ENCODE peak calls at places on chromosomes 12 and 14, in six cellular contexts. One of them, this sample, is unnamed.

GRCh38 chr12:49364989-49365388 is 2.3 kb upstream of the SPATS2 start:
- DNase-seq in foreskin fibroblast: peak; percentile 87
- DNase-seq in tibial nerve: no peak
- DNase-seq in CD8-positive, alpha-beta T cell: no peak
- DNase-seq in mammary epithelial cell: peak; percentile 85
- DNase-seq in cardiac muscle cell: peak; percentile 85
- DNase-seq in this sample: no peak

GRCh38 chr12:4843907-4844306 is 65.8 kb upstream of the KCNA1 start:
- DNase-seq in foreskin fibroblast: no peak
- DNase-seq in tibial nerve: no peak
- DNase-seq in CD8-positive, alpha-beta T cell: no peak
- DNase-seq in mammary epithelial cell: no peak
- DNase-seq in cardiac muscle cell: no peak
- DNase-seq in this sample: no peak

GRCh38 chr14:64510825-64511679 is 6.5 kb downstream of the ZBTB1 start:
- DNase-seq in foreskin fibroblast: peak; percentile 85
- DNase-seq in tibial nerve: peak; percentile 67
- DNase-seq in CD8-positive, alpha-beta T cell: peak; percentile 73
- DNase-seq in mammary epithelial cell: peak; percentile 56
- DNase-seq in cardiac muscle cell: peak; percentile 76
- DNase-seq in this sample: no peak

GRCh38 chr12:69008510-69008909 is 75.5 kb upstream of the CPM start:
- DNase-seq in foreskin fibroblast: no peak
- DNase-seq in tibial nerve: no peak
- DNase-seq in CD8-positive, alpha-beta T cell: no peak
- DNase-seq in mammary epithelial cell: peak; percentile 93
- DNase-seq in cardiac muscle cell: peak; percentile 37
- DNase-seq in this sample: no peak

GRCh38 chr14:33375781-33376180 is 437.1 kb downstream of the NPAS3 start:
- DNase-seq in foreskin fibroblast: no peak
- DNase-seq in tibial nerve: no peak
- DNase-seq in CD8-positive, alpha-beta T cell: no peak
- DNase-seq in mammary epithelial cell: no peak
- DNase-seq in cardiac muscle cell: peak; percentile 47
- DNase-seq in this sample: peak; percentile 4

GRCh38 chr14:64654072-64654899 is 49.9 kb upstream of the PLEKHG3 start:
- DNase-seq in foreskin fibroblast: peak; percentile 85
- DNase-seq in tibial nerve: no peak
- DNase-seq in CD8-positive, alpha-beta T cell: no peak
- DNase-seq in mammary epithelial cell: peak; percentile 91
- DNase-seq in cardiac muscle cell: peak; percentile 76
- DNase-seq in this sample: peak; percentile 81

GRCh38 chr12:95859344-95859816 is 628 bp downstream of the SNRPF start:
- DNase-seq in foreskin fibroblast: peak; percentile 66
- DNase-seq in tibial nerve: no peak
- DNase-seq in CD8-positive, alpha-beta T cell: no peak
- DNase-seq in mammary epithelial cell: peak; percentile 50
- DNase-seq in cardiac muscle cell: peak; percentile 26
- DNase-seq in this sample: no peak

GRCh38 chr12:1691123-1692007 is 495 bp downstream of the ADIPOR2 start:
- DNase-seq in foreskin fibroblast: peak; percentile 50
- DNase-seq in tibial nerve: no peak
- DNase-seq in CD8-positive, alpha-beta T cell: peak; percentile 37
- DNase-seq in mammary epithelial cell: peak; percentile 43
- DNase-seq in cardiac muscle cell: peak; percentile 35
- DNase-seq in this sample: no peak

GRCh38 chr14:64463198-64463597 is 2.1 kb upstream of the AKAP5 start:
- DNase-seq in foreskin fibroblast: no peak
- DNase-seq in tibial nerve: no peak
- DNase-seq in CD8-positive, alpha-beta T cell: no peak
- DNase-seq in mammary epithelial cell: no peak
- DNase-seq in cardiac muscle cell: no peak
- DNase-seq in this sample: no peak

DNA sequence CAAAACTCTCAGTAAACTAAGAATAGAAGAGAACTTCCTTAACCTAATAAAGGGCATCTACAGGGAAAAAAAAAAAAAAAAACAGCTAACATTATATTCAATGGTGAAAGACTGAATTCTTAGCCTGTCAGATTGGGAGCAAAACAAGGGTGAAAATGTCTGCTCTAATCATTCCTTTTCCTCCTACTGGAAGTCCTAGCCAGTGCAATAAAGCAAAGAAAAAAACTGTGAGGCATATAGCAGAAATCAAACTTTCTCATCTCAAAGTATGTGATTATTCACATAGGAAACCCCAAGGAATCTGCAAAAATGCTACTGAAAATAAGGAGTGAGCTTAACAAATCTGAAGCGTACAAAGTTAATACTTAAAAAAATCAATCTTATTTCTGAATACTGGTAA is 170.7 kb downstream of the NUAK1 start:
- DNase-seq in foreskin fibroblast: no peak
- DNase-seq in tibial nerve: no peak
- DNase-seq in CD8-positive, alpha-beta T cell: no peak
- DNase-seq in mammary epithelial cell: no peak
- DNase-seq in cardiac muscle cell: no peak
- DNase-seq in this sample: no peak
- TF ChIP-seq CTCF in foreskin fibroblast: no peak
- TF ChIP-seq CTCF in tibial nerve: no peak
- TF ChIP-seq CTCF in CD8-positive, alpha-beta T cell: no peak
- TF ChIP-seq CTCF in mammary epithelial cell: no peak
- TF ChIP-seq CTCF in cardiac muscle cell: no peak
- TF ChIP-seq CTCF in this sample: no peak

GRCh38 chr12:63848450-63848849 is 4.0 kb downstream of the SRGAP1 start:
- DNase-seq in foreskin fibroblast: no peak
- DNase-seq in tibial nerve: no peak
- DNase-seq in CD8-positive, alpha-beta T cell: no peak
- DNase-seq in mammary epithelial cell: no peak
- DNase-seq in cardiac muscle cell: no peak
- DNase-seq in this sample: no peak

GRCh38 chr12:63843613-63844390 is 698 bp upstream of the SRGAP1 start:
- DNase-seq in foreskin fibroblast: peak; percentile 99
- DNase-seq in tibial nerve: peak; percentile 81
- DNase-seq in CD8-positive, alpha-beta T cell: peak; percentile 72
- DNase-seq in mammary epithelial cell: peak; percentile 89
- DNase-seq in cardiac muscle cell: peak; percentile 99
- DNase-seq in this sample: peak; percentile 85

GRCh38 chr12:63844391-63845341 is at the start of gene SRGAP1:
- DNase-seq in foreskin fibroblast: peak; percentile 79
- DNase-seq in tibial nerve: peak; percentile 50
- DNase-seq in CD8-positive, alpha-beta T cell: no peak
- DNase-seq in mammary epithelial cell: peak; percentile 67
- DNase-seq in cardiac muscle cell: peak; percentile 94
- DNase-seq in this sample: peak; percentile 29

GRCh38 chr12:63845726-63846125 is 1.2 kb downstream of the SRGAP1 start:
- DNase-seq in foreskin fibroblast: peak; percentile 71
- DNase-seq in tibial nerve: no peak
- DNase-seq in CD8-positive, alpha-beta T cell: no peak
- DNase-seq in mammary epithelial cell: peak; percentile 75
- DNase-seq in cardiac muscle cell: peak; percentile 38
- DNase-seq in this sample: peak; percentile 34

GRCh38 chr12:63846249-63846967 is 1.9 kb downstream of the SRGAP1 start:
- DNase-seq in foreskin fibroblast: peak; percentile 32
- DNase-seq in tibial nerve: no peak
- DNase-seq in CD8-positive, alpha-beta T cell: no peak
- DNase-seq in mammary epithelial cell: no peak
- DNase-seq in cardiac muscle cell: no peak
- DNase-seq in this sample: no peak
- H3K4me3 ChIP-seq in foreskin fibroblast: peak overlapping the region; percentile 99
- H3K4me3 ChIP-seq in tibial nerve: no peak overlapping the region
- H3K4me3 ChIP-seq in CD8-positive, alpha-beta T cell: no peak overlapping the region
- H3K4me3 ChIP-seq in mammary epithelial cell: peak overlapping the region; percentile 70
- H3K4me3 ChIP-seq in cardiac muscle cell: no peak overlapping the region
- H3K4me3 ChIP-seq in this sample: peak overlapping the region; percentile 88

GRCh38 chr14:35435177-35435576 is 30.6 kb upstream of the NFKBIA start:
- DNase-seq in foreskin fibroblast: peak; percentile 43
- DNase-seq in tibial nerve: no peak
- DNase-seq in CD8-positive, alpha-beta T cell: no peak
- DNase-seq in mammary epithelial cell: peak; percentile 22
- DNase-seq in cardiac muscle cell: no peak
- DNase-seq in this sample: no peak

GRCh38 chr14:35444104-35444503 is 39.6 kb upstream of the NFKBIA start:
- DNase-seq in foreskin fibroblast: no peak
- DNase-seq in tibial nerve: no peak
- DNase-seq in CD8-positive, alpha-beta T cell: no peak
- DNase-seq in mammary epithelial cell: no peak
- DNase-seq in cardiac muscle cell: no peak
- DNase-seq in this sample: no peak

GRCh38 chr14:35441160-35441559 is 36.6 kb upstream of the NFKBIA start:
- DNase-seq in foreskin fibroblast: no peak
- DNase-seq in tibial nerve: no peak
- DNase-seq in CD8-positive, alpha-beta T cell: no peak
- DNase-seq in mammary epithelial cell: no peak
- DNase-seq in cardiac muscle cell: no peak
- DNase-seq in this sample: no peak

DNA sequence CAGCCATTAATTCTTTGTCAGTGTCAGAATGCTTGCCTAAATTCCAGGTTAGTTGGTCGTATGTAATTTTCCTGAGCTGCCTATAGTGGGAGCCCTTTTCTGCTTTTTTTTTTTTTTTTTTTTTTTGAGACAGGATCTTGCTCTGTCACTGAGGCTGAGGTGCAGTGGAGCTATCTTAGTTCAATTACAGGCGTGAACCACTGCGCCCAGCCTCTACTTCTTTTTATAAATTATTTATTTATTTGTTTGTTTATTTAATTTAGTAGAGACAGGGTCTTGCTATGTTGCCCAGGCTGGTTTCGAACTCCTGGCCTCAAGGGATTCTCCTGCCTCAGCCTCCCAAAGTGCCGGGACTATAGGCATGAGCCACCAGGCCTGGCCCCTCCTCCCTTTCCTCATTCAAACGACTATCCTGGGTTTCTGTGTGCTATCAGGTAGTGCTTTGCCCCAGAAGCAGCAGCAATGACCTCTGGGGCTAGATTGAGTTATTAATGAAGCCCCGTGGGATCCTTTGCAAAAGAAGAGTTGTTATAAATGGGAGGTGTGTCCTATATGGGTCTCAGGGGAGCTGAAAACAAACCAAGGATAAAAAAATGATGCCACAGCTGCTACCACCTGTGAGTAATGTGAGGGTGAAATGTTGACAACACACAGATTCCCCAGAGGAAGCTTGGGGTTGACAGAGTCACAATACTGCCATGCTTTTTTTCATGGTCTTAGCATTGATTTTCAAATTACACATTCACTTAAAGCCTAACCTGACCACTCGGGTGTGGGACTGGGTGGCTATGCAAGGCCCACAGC is 34.6 kb upstream of the NFKBIA start:
- DNase-seq in foreskin fibroblast: no peak
- DNase-seq in tibial nerve: no peak
- DNase-seq in CD8-positive, alpha-beta T cell: no peak
- DNase-seq in mammary epithelial cell: no peak
- DNase-seq in cardiac muscle cell: peak; percentile 12
- DNase-seq in this sample: no peak
- TF ChIP-seq CTCF in foreskin fibroblast: peak; percentile 55
- TF ChIP-seq CTCF in tibial nerve: no peak
- TF ChIP-seq CTCF in CD8-positive, alpha-beta T cell: no peak
- TF ChIP-seq CTCF in mammary epithelial cell: peak; percentile 73
- TF ChIP-seq CTCF in cardiac muscle cell: peak; percentile 54
- TF ChIP-seq CTCF in this sample: peak; percentile 60

GRCh38 chr12:127504874-127505273 is 762.1 kb upstream of the TMEM132C start:
- DNase-seq in foreskin fibroblast: no peak
- DNase-seq in tibial nerve: no peak
- DNase-seq in CD8-positive, alpha-beta T cell: no peak
- DNase-seq in mammary epithelial cell: no peak
- DNase-seq in cardiac muscle cell: no peak
- DNase-seq in this sample: no peak
- H3K4me3 ChIP-seq in foreskin fibroblast: no peak overlapping the region
- H3K4me3 ChIP-seq in tibial nerve: no peak overlapping the region
- H3K4me3 ChIP-seq in CD8-positive, alpha-beta T cell: no peak overlapping the region
- H3K4me3 ChIP-seq in mammary epithelial cell: no peak overlapping the region
- H3K4me3 ChIP-seq in cardiac muscle cell: no peak overlapping the region
- H3K4me3 ChIP-seq in this sample: no peak overlapping the region

GRCh38 chr14:24310387-24310665 is 386 bp downstream of the LTB4R2 start:
- DNase-seq in foreskin fibroblast: no peak
- DNase-seq in tibial nerve: no peak
- DNase-seq in CD8-positive, alpha-beta T cell: no peak
- DNase-seq in mammary epithelial cell: no peak
- DNase-seq in cardiac muscle cell: no peak
- DNase-seq in this sample: no peak

GRCh38 chr14:24307156-24307574 is 612 bp downstream of the CIDEB start:
- DNase-seq in foreskin fibroblast: no peak
- DNase-seq in tibial nerve: no peak
- DNase-seq in CD8-positive, alpha-beta T cell: no peak
- DNase-seq in mammary epithelial cell: no peak
- DNase-seq in cardiac muscle cell: no peak
- DNase-seq in this sample: no peak

GRCh38 chr14:24309538-24310386 is at the start of gene LTB4R2:
- DNase-seq in foreskin fibroblast: no peak
- DNase-seq in tibial nerve: no peak
- DNase-seq in CD8-positive, alpha-beta T cell: no peak
- DNase-seq in mammary epithelial cell: peak; percentile 80
- DNase-seq in cardiac muscle cell: no peak
- DNase-seq in this sample: no peak

GRCh38 chr14:24307575-24308341 is at the start of gene CIDEB:
- DNase-seq in foreskin fibroblast: peak; percentile 81
- DNase-seq in tibial nerve: no peak
- DNase-seq in CD8-positive, alpha-beta T cell: peak; percentile 65
- DNase-seq in mammary epithelial cell: no peak
- DNase-seq in cardiac muscle cell: peak; percentile 63
- DNase-seq in this sample: no peak

DNA sequence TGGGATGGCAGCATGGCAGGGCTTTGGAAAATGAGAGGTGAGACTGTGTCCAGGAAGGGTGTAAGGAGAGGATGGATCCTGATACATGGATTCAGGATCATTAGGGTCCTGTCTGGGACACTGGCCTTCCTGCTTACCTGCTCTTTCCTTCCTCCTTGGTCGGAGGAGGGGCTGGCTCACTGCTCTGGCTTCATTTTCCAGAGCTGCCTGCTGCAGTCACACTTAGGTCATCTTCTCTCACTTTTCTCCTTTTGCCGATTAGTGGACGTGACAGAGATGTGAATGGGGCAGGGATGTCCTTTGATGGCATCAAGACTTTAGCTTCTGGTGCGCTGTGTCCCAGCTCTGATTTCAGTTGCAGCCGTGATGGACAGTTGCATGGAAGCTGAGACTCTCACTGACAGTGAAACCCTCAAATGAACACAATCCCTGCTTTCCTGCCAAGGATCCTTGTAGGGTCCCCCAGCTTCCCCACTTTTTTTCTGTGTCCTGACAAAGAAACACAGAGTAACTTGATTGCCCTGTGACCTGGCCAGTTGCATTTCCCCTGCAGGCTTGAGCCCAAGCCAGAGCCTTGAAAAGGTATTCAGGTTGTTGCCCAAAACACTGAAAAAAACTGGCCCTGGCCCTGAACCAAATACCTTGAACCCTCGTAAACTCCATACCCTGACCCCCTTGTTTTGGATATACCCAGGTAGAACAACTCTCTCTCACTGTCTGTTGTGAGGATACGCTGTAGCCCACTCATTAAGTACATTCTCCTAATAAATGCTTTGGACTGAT is 756 bp upstream of the CIDEB start:
- DNase-seq in foreskin fibroblast: no peak
- DNase-seq in tibial nerve: no peak
- DNase-seq in CD8-positive, alpha-beta T cell: no peak
- DNase-seq in mammary epithelial cell: no peak
- DNase-seq in cardiac muscle cell: no peak
- DNase-seq in this sample: no peak
- TF ChIP-seq CTCF in foreskin fibroblast: no peak
- TF ChIP-seq CTCF in tibial nerve: no peak
- TF ChIP-seq CTCF in CD8-positive, alpha-beta T cell: peak; percentile 30
- TF ChIP-seq CTCF in mammary epithelial cell: no peak
- TF ChIP-seq CTCF in cardiac muscle cell: no peak
- TF ChIP-seq CTCF in this sample: no peak

GRCh38 chr14:82861321-82861720 is 1327.7 kb upstream of the SEL1L start:
- DNase-seq in foreskin fibroblast: no peak
- DNase-seq in tibial nerve: no peak
- DNase-seq in CD8-positive, alpha-beta T cell: no peak
- DNase-seq in mammary epithelial cell: no peak
- DNase-seq in cardiac muscle cell: no peak
- DNase-seq in this sample: no peak
- H3K4me3 ChIP-seq in foreskin fibroblast: no peak overlapping the region
- H3K4me3 ChIP-seq in tibial nerve: no peak overlapping the region
- H3K4me3 ChIP-seq in CD8-positive, alpha-beta T cell: no peak overlapping the region
- H3K4me3 ChIP-seq in mammary epithelial cell: no peak overlapping the region
- H3K4me3 ChIP-seq in cardiac muscle cell: no peak overlapping the region
- H3K4me3 ChIP-seq in this sample: no peak overlapping the region

This sample was measured in AG09309.